ENCODE peak calls at places on chromosome 6, in four cellular contexts. H is K562, M is transverse colon, U is ovary. Y is an unnamed sample.

GRCh38 chr6:146965110-146965689 is 239.0 kb upstream of the STXBP5 start:
- DNase-seq in H (no peak), M (no peak), U (no peak), Y (no peak)

GRCh38 chr6:13832778-13833177 is 18.4 kb upstream of the MCUR1 start:
- DNase-seq in H (no peak), M (no peak), U (no peak), Y (no peak)

GRCh38 chr6:7261030-7261841 is 51.8 kb downstream of the SSR1 start:
- DNase-seq in H (peak; percentile 82), M (peak; percentile 86), U (peak; percentile 78), Y (peak; percentile 88)

GRCh38 chr6:52369234-52369633 is 7.3 kb downstream of the PAQR8 start:
- DNase-seq in H (no peak), M (no peak), U (no peak), Y (no peak)

GRCh38 chr6:125307150-125307838 is 5.5 kb upstream of the HDDC2 start:
- DNase-seq in H (peak; percentile 78), M (no peak), U (no peak), Y (no peak)

GRCh38 chr6:17413313-17413750 is 19.9 kb downstream of the CAP2 start:
- DNase-seq in H (no peak), M (no peak), U (no peak), Y (no peak)

GRCh38 chr6:109441069-109441816 is 719 bp downstream of the SMPD2 start:
- DNase-seq in H (peak; percentile 55), M (peak; percentile 55), U (peak; percentile 60), Y (no peak)

GRCh38 chr6:141309295-141309694 is 823.4 kb upstream of the GJE1 start:
- DNase-seq in H (no peak), M (no peak), U (no peak), Y (no peak)

GRCh38 chr6:155328074-155328538 is 13.8 kb upstream of the TFB1M start:
- DNase-seq in H (no peak), M (no peak), U (no peak), Y (no peak)

GRCh38 chr6:53151676-53152075 is 3.0 kb upstream of the GCM1 start:
- DNase-seq in H (peak; percentile 23), M (no peak), U (no peak), Y (no peak)

GRCh38 chr6:170269151-170269872 is 21.6 kb downstream of the DLL1 start:
- DNase-seq in H (no peak), M (peak; percentile 61), U (no peak), Y (no peak)

GRCh38 chr6:147221739-147222138 is 17.5 kb downstream of the STXBP5 start:
- DNase-seq in H (no peak), M (no peak), U (no peak), Y (no peak)

GRCh38 chr6:80454661-80455365 is 348.3 kb downstream of the BCKDHB start:
- DNase-seq in H (no peak), M (no peak), U (no peak), Y (no peak)

GRCh38 chr6:88358846-88359245 is 192.7 kb upstream of the CNR1 start:
- DNase-seq in H (no peak), M (no peak), U (no peak), Y (no peak)

GRCh38 chr6:147506704-147507114 is 1.8 kb upstream of the SAMD5 start:
- DNase-seq in H (peak; percentile 88), M (peak; percentile 82), U (peak; percentile 83), Y (no peak)

DNA sequence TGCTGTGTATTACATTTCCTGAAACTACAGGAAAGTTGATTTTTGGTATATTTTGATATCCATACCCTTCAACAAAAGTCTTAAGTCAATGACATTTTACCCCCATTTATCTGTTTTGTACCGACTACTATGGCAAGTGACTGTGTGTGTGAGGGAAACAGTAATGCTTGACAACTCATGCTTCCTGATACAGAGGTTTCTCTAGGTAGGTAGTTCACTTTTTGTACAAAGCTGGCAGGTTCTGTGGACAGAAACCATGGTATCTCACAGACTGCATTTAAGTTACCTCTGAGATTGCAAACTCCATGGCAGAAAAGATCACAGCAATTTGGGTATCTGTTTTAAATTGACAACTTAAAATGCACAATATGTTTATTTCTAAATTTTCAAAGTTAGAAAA is 28.8 kb downstream of the FARS2 start:
- DNase-seq in H (no peak), M (no peak), U (no peak), Y (no peak)
- H3K27ac ChIP-seq in H (no peak overlapping the region), M (no peak overlapping the region), U (no peak overlapping the region), Y (no peak overlapping the region)

DNA sequence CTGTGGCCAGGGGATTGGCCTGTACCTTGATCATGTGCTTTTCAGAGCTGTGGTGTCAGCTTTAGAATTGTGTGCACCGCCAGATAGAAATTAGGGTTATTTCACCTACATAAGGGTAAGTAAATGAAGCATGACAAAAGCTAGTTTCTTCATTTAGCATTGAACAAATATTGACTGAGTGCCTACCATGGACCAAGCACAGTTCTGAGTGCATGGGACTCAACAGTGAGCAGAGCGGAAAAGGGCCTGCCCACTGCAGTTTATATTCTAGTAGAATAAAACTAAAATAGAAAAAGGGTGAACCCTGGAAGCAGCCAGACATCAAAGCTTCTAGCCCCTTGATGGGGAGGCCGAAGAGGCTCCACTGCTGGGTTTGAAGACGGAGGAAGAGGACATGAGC is 25.6 kb downstream of the ECT2L start:
- DNase-seq in H (no peak), M (no peak), U (no peak), Y (no peak)
- H3K27ac ChIP-seq in H (no peak overlapping the region), M (no peak overlapping the region), U (no peak overlapping the region), Y (no peak overlapping the region)

GRCh38 chr6:36615018-36615761 is 21.0 kb downstream of the SRSF3 start:
- DNase-seq in H (peak; percentile 65), M (no peak), U (peak; percentile 39), Y (peak; percentile 73)
- H3K27ac ChIP-seq in H (no peak overlapping the region), M (peak overlapping the region; percentile 1), U (no peak overlapping the region), Y (no peak overlapping the region)

GRCh38 chr6:32183483-32184083 is 470 bp downstream of the AGER start:
- DNase-seq in H (no peak), M (no peak), U (no peak), Y (no peak)
- H3K27ac ChIP-seq in H (peak overlapping the region; percentile 56), M (peak overlapping the region; percentile 6), U (peak overlapping the region; percentile 21), Y (peak overlapping the region; percentile 54)